ENCODE peak calls at places on chromosomes 3 and 15, in six cellular contexts. One of them, this sample, is unnamed.

GRCh38 chr3:45067941-45068340 is 41.8 kb downstream of the CLEC3B start:
- DNase-seq in NCI-H1436 treated with DMSO at 0.1 percent for 48 hours: no peak
- DNase-seq in sciatic nerve: no peak
- DNase-seq in epithelial cell of esophagus: no peak
- DNase-seq in memory B cell: no peak
- DNase-seq in fibroblast of the aortic adventitia: no peak
- DNase-seq in this sample: no peak

GRCh38 chr3:56467108-56467507 is 1.2 kb downstream of the ERC2 start:
- DNase-seq in NCI-H1436 treated with DMSO at 0.1 percent for 48 hours: peak
- DNase-seq in sciatic nerve: no peak
- DNase-seq in epithelial cell of esophagus: peak
- DNase-seq in memory B cell: no peak
- DNase-seq in fibroblast of the aortic adventitia: peak
- DNase-seq in this sample: peak

GRCh38 chr3:93984618-93985017 is 4.7 kb downstream of the ARL13B start:
- DNase-seq in fibroblast of the aortic adventitia: no peak
- DNase-seq in NCI-H1436 treated with DMSO at 0.1 percent for 48 hours: no peak
- DNase-seq in memory B cell: no peak
- DNase-seq in sciatic nerve: no peak
- DNase-seq in epithelial cell of esophagus: no peak
- DNase-seq in this sample: no peak

GRCh38 chr15:72304596-72304995 is 15.4 kb downstream of the CELF6 start:
- DNase-seq in epithelial cell of esophagus: no peak
- DNase-seq in fibroblast of the aortic adventitia: no peak
- DNase-seq in NCI-H1436 treated with DMSO at 0.1 percent for 48 hours: no peak
- DNase-seq in sciatic nerve: peak
- DNase-seq in memory B cell: no peak
- DNase-seq in this sample: no peak

GRCh38 chr15:83848315-83849050 is 194.6 kb downstream of the ADAMTSL3 start:
- DNase-seq in NCI-H1436 treated with DMSO at 0.1 percent for 48 hours: no peak
- DNase-seq in epithelial cell of esophagus: peak
- DNase-seq in sciatic nerve: no peak
- DNase-seq in fibroblast of the aortic adventitia: peak
- DNase-seq in memory B cell: no peak
- DNase-seq in this sample: peak

GRCh38 chr15:97126556-97127233 is 796.2 kb downstream of the NR2F2 start:
- DNase-seq in epithelial cell of esophagus: peak
- DNase-seq in NCI-H1436 treated with DMSO at 0.1 percent for 48 hours: no peak
- DNase-seq in fibroblast of the aortic adventitia: no peak
- DNase-seq in memory B cell: no peak
- DNase-seq in sciatic nerve: no peak
- DNase-seq in this sample: no peak

GRCh38 chr3:158465074-158465473 is 105.9 kb upstream of the MLF1 start:
- DNase-seq in memory B cell: no peak
- DNase-seq in NCI-H1436 treated with DMSO at 0.1 percent for 48 hours: no peak
- DNase-seq in sciatic nerve: no peak
- DNase-seq in epithelial cell of esophagus: peak
- DNase-seq in fibroblast of the aortic adventitia: no peak
- DNase-seq in this sample: no peak

GRCh38 chr3:61521229-61521628 is 40.1 kb upstream of the PTPRG start:
- DNase-seq in sciatic nerve: no peak
- DNase-seq in epithelial cell of esophagus: no peak
- DNase-seq in memory B cell: no peak
- DNase-seq in NCI-H1436 treated with DMSO at 0.1 percent for 48 hours: no peak
- DNase-seq in fibroblast of the aortic adventitia: no peak
- DNase-seq in this sample: no peak

GRCh38 chr15:99673118-99673517 is 60.1 kb downstream of the LYSMD4 start:
- DNase-seq in sciatic nerve: no peak
- DNase-seq in memory B cell: no peak
- DNase-seq in epithelial cell of esophagus: no peak
- DNase-seq in fibroblast of the aortic adventitia: no peak
- DNase-seq in NCI-H1436 treated with DMSO at 0.1 percent for 48 hours: no peak
- DNase-seq in this sample: no peak

GRCh38 chr3:45088543-45088942 is 57.6 kb downstream of the CDCP1 start:
- DNase-seq in memory B cell: no peak
- DNase-seq in NCI-H1436 treated with DMSO at 0.1 percent for 48 hours: no peak
- DNase-seq in fibroblast of the aortic adventitia: no peak
- DNase-seq in epithelial cell of esophagus: peak
- DNase-seq in sciatic nerve: no peak
- DNase-seq in this sample: no peak

GRCh38 chr15:58628206-58629057 is 121.1 kb downstream of the ADAM10 start:
- DNase-seq in fibroblast of the aortic adventitia: peak
- DNase-seq in memory B cell: no peak
- DNase-seq in epithelial cell of esophagus: no peak
- DNase-seq in NCI-H1436 treated with DMSO at 0.1 percent for 48 hours: no peak
- DNase-seq in sciatic nerve: no peak
- DNase-seq in this sample: no peak

GRCh38 chr3:58491506-58492384 is at the start of gene KCTD6:
- DNase-seq in fibroblast of the aortic adventitia: peak
- DNase-seq in memory B cell: peak
- DNase-seq in NCI-H1436 treated with DMSO at 0.1 percent for 48 hours: peak
- DNase-seq in sciatic nerve: peak
- DNase-seq in epithelial cell of esophagus: peak
- DNase-seq in this sample: peak

GRCh38 chr3:34109846-34110245 is 311.4 kb downstream of the PDCD6IP start:
- DNase-seq in NCI-H1436 treated with DMSO at 0.1 percent for 48 hours: no peak
- DNase-seq in memory B cell: no peak
- DNase-seq in fibroblast of the aortic adventitia: no peak
- DNase-seq in epithelial cell of esophagus: no peak
- DNase-seq in sciatic nerve: no peak
- DNase-seq in this sample: no peak

GRCh38 chr3:12139111-12139511 is 19.6 kb downstream of the TIMP4 start:
- DNase-seq in NCI-H1436 treated with DMSO at 0.1 percent for 48 hours: no peak
- DNase-seq in fibroblast of the aortic adventitia: peak
- DNase-seq in epithelial cell of esophagus: peak
- DNase-seq in memory B cell: no peak
- DNase-seq in sciatic nerve: no peak
- DNase-seq in this sample: peak

GRCh38 chr15:101170568-101171350 is 81.1 kb downstream of the CHSY1 start:
- DNase-seq in sciatic nerve: no peak
- DNase-seq in fibroblast of the aortic adventitia: peak
- DNase-seq in NCI-H1436 treated with DMSO at 0.1 percent for 48 hours: no peak
- DNase-seq in epithelial cell of esophagus: peak
- DNase-seq in memory B cell: no peak
- DNase-seq in this sample: peak

GRCh38 chr3:64666171-64666581 is 21.6 kb downstream of the ADAMTS9 start:
- DNase-seq in sciatic nerve: no peak
- DNase-seq in fibroblast of the aortic adventitia: no peak
- DNase-seq in epithelial cell of esophagus: peak
- DNase-seq in memory B cell: no peak
- DNase-seq in NCI-H1436 treated with DMSO at 0.1 percent for 48 hours: no peak
- DNase-seq in this sample: peak

GRCh38 chr15:100464895-100465294 is 63.9 kb downstream of the CERS3 start:
- DNase-seq in fibroblast of the aortic adventitia: no peak
- DNase-seq in NCI-H1436 treated with DMSO at 0.1 percent for 48 hours: no peak
- DNase-seq in memory B cell: no peak
- DNase-seq in sciatic nerve: no peak
- DNase-seq in epithelial cell of esophagus: peak
- DNase-seq in this sample: no peak

GRCh38 chr15:97177135-97177704 is 783.3 kb upstream of the ARRDC4 start:
- DNase-seq in memory B cell: no peak
- DNase-seq in fibroblast of the aortic adventitia: no peak
- DNase-seq in sciatic nerve: no peak
- DNase-seq in epithelial cell of esophagus: no peak
- DNase-seq in NCI-H1436 treated with DMSO at 0.1 percent for 48 hours: no peak
- DNase-seq in this sample: no peak

GRCh38 chr3:141399979-141400971 is 32.0 kb downstream of the ZBTB38 start:
- DNase-seq in sciatic nerve: no peak
- DNase-seq in NCI-H1436 treated with DMSO at 0.1 percent for 48 hours: no peak
- DNase-seq in memory B cell: no peak
- DNase-seq in fibroblast of the aortic adventitia: peak
- DNase-seq in epithelial cell of esophagus: no peak
- DNase-seq in this sample: no peak

GRCh38 chr3:186932281-186933181 is 2.2 kb downstream of the ST6GAL1 start:
- DNase-seq in memory B cell: no peak
- DNase-seq in fibroblast of the aortic adventitia: peak
- DNase-seq in NCI-H1436 treated with DMSO at 0.1 percent for 48 hours: no peak
- DNase-seq in sciatic nerve: no peak
- DNase-seq in epithelial cell of esophagus: no peak
- DNase-seq in this sample: no peak

GRCh38 chr3:94225176-94225742 is 162.4 kb downstream of the NSUN3 start:
- DNase-seq in memory B cell: no peak
- DNase-seq in NCI-H1436 treated with DMSO at 0.1 percent for 48 hours: no peak
- DNase-seq in fibroblast of the aortic adventitia: peak
- DNase-seq in sciatic nerve: no peak
- DNase-seq in epithelial cell of esophagus: peak
- DNase-seq in this sample: peak

GRCh38 chr15:65881766-65882434 is 12.6 kb downstream of the RAB11A start:
- DNase-seq in memory B cell: no peak
- DNase-seq in sciatic nerve: no peak
- DNase-seq in fibroblast of the aortic adventitia: no peak
- DNase-seq in NCI-H1436 treated with DMSO at 0.1 percent for 48 hours: no peak
- DNase-seq in epithelial cell of esophagus: no peak
- DNase-seq in this sample: no peak

GRCh38 chr3:133476971-133477375 is 77.1 kb downstream of the BFSP2 start:
- DNase-seq in epithelial cell of esophagus: no peak
- DNase-seq in NCI-H1436 treated with DMSO at 0.1 percent for 48 hours: peak
- DNase-seq in memory B cell: no peak
- DNase-seq in fibroblast of the aortic adventitia: no peak
- DNase-seq in sciatic nerve: no peak
- DNase-seq in this sample: no peak

GRCh38 chr15:92619380-92620101 is 36.0 kb downstream of the FAM174B start:
- DNase-seq in memory B cell: no peak
- DNase-seq in sciatic nerve: peak
- DNase-seq in NCI-H1436 treated with DMSO at 0.1 percent for 48 hours: no peak
- DNase-seq in epithelial cell of esophagus: no peak
- DNase-seq in fibroblast of the aortic adventitia: peak
- DNase-seq in this sample: peak

GRCh38 chr15:89104172-89104564 is 15.9 kb downstream of the ABHD2 start:
- DNase-seq in epithelial cell of esophagus: no peak
- DNase-seq in memory B cell: no peak
- DNase-seq in NCI-H1436 treated with DMSO at 0.1 percent for 48 hours: no peak
- DNase-seq in fibroblast of the aortic adventitia: peak
- DNase-seq in sciatic nerve: no peak
- DNase-seq in this sample: peak

This sample was measured in amniotic epithelial cell.